ENCODE peak calls at places on chromosome 10, in seven cellular contexts. One of them, this sample, is unnamed.

GRCh38 chr10:7789390-7789789 is 1.4 kb downstream of the ATP5F1C start:
- DNase-seq in endothelial cell: no peak
- DNase-seq in HFF-Myc: no peak
- DNase-seq in NCI-H1417 treated with DMSO at 0.1 percent for 48 hours: no peak
- DNase-seq in fibroblast of the aortic adventitia: peak; percentile 40
- DNase-seq in effector CD4-positive, alpha-beta T cell: no peak
- DNase-seq in KBM-7: no peak
- DNase-seq in this sample: no peak

GRCh38 chr10:88952647-88953111 is at the start of gene ACTA2:
- DNase-seq in KBM-7: no peak
- DNase-seq in NCI-H1417 treated with DMSO at 0.1 percent for 48 hours: no peak
- DNase-seq in HFF-Myc: no peak
- DNase-seq in effector CD4-positive, alpha-beta T cell: no peak
- DNase-seq in endothelial cell: no peak
- DNase-seq in fibroblast of the aortic adventitia: peak; percentile 46
- DNase-seq in this sample: no peak

GRCh38 chr10:118808601-118809371 is 54.0 kb upstream of the CACUL1 start:
- DNase-seq in fibroblast of the aortic adventitia: no peak
- DNase-seq in KBM-7: no peak
- DNase-seq in HFF-Myc: no peak
- DNase-seq in endothelial cell: no peak
- DNase-seq in effector CD4-positive, alpha-beta T cell: no peak
- DNase-seq in NCI-H1417 treated with DMSO at 0.1 percent for 48 hours: no peak
- DNase-seq in this sample: no peak

GRCh38 chr10:95423327-95424005 is 132.7 kb upstream of the PDLIM1 start:
- DNase-seq in HFF-Myc: no peak
- DNase-seq in effector CD4-positive, alpha-beta T cell: no peak
- DNase-seq in NCI-H1417 treated with DMSO at 0.1 percent for 48 hours: no peak
- DNase-seq in endothelial cell: no peak
- DNase-seq in fibroblast of the aortic adventitia: no peak
- DNase-seq in KBM-7: no peak
- DNase-seq in this sample: no peak

GRCh38 chr10:15784662-15785300 is 65.1 kb upstream of the ITGA8 start:
- DNase-seq in fibroblast of the aortic adventitia: no peak
- DNase-seq in KBM-7: no peak
- DNase-seq in effector CD4-positive, alpha-beta T cell: no peak
- DNase-seq in NCI-H1417 treated with DMSO at 0.1 percent for 48 hours: no peak
- DNase-seq in endothelial cell: no peak
- DNase-seq in HFF-Myc: no peak
- DNase-seq in this sample: no peak

GRCh38 chr10:71970331-71970730 is 6.1 kb downstream of the CHST3 start:
- DNase-seq in KBM-7: peak; percentile 25
- DNase-seq in endothelial cell: peak; percentile 53
- DNase-seq in HFF-Myc: no peak
- DNase-seq in effector CD4-positive, alpha-beta T cell: no peak
- DNase-seq in NCI-H1417 treated with DMSO at 0.1 percent for 48 hours: no peak
- DNase-seq in fibroblast of the aortic adventitia: no peak
- DNase-seq in this sample: no peak

GRCh38 chr10:106320078-106320477 is 844.4 kb downstream of the SORCS1 start:
- DNase-seq in effector CD4-positive, alpha-beta T cell: no peak
- DNase-seq in KBM-7: no peak
- DNase-seq in HFF-Myc: no peak
- DNase-seq in endothelial cell: no peak
- DNase-seq in NCI-H1417 treated with DMSO at 0.1 percent for 48 hours: no peak
- DNase-seq in fibroblast of the aortic adventitia: no peak
- DNase-seq in this sample: no peak

GRCh38 chr10:119090968-119091367 is 10.4 kb upstream of the EIF3A start:
- DNase-seq in endothelial cell: no peak
- DNase-seq in NCI-H1417 treated with DMSO at 0.1 percent for 48 hours: no peak
- DNase-seq in KBM-7: no peak
- DNase-seq in fibroblast of the aortic adventitia: peak; percentile 92
- DNase-seq in effector CD4-positive, alpha-beta T cell: peak; percentile 50
- DNase-seq in HFF-Myc: peak; percentile 70
- DNase-seq in this sample: no peak

GRCh38 chr10:26486985-26487850 is 49.1 kb downstream of the APBB1IP start:
- DNase-seq in HFF-Myc: peak; percentile 61
- DNase-seq in KBM-7: no peak
- DNase-seq in effector CD4-positive, alpha-beta T cell: peak; percentile 72
- DNase-seq in NCI-H1417 treated with DMSO at 0.1 percent for 48 hours: no peak
- DNase-seq in endothelial cell: no peak
- DNase-seq in fibroblast of the aortic adventitia: peak; percentile 99
- DNase-seq in this sample: no peak

GRCh38 chr10:387949-388660 is 252.8 kb downstream of the ZMYND11 start:
- DNase-seq in NCI-H1417 treated with DMSO at 0.1 percent for 48 hours: no peak
- DNase-seq in endothelial cell: no peak
- DNase-seq in fibroblast of the aortic adventitia: no peak
- DNase-seq in KBM-7: peak; percentile 40
- DNase-seq in HFF-Myc: no peak
- DNase-seq in effector CD4-positive, alpha-beta T cell: no peak
- DNase-seq in this sample: no peak

GRCh38 chr10:44306147-44306710 is 78.7 kb downstream of the CXCL12 start:
- DNase-seq in KBM-7: no peak
- DNase-seq in HFF-Myc: no peak
- DNase-seq in NCI-H1417 treated with DMSO at 0.1 percent for 48 hours: no peak
- DNase-seq in fibroblast of the aortic adventitia: peak; percentile 83
- DNase-seq in effector CD4-positive, alpha-beta T cell: no peak
- DNase-seq in endothelial cell: no peak
- DNase-seq in this sample: no peak

GRCh38 chr10:110488124-110488681 is 9.5 kb upstream of the DUSP5 start:
- DNase-seq in HFF-Myc: no peak
- DNase-seq in effector CD4-positive, alpha-beta T cell: no peak
- DNase-seq in NCI-H1417 treated with DMSO at 0.1 percent for 48 hours: no peak
- DNase-seq in fibroblast of the aortic adventitia: peak; percentile 29
- DNase-seq in KBM-7: no peak
- DNase-seq in endothelial cell: no peak
- DNase-seq in this sample: no peak

GRCh38 chr10:24469993-24470392 is 253.7 kb downstream of the ARHGAP21 start:
- DNase-seq in endothelial cell: no peak
- DNase-seq in NCI-H1417 treated with DMSO at 0.1 percent for 48 hours: no peak
- DNase-seq in effector CD4-positive, alpha-beta T cell: no peak
- DNase-seq in KBM-7: no peak
- DNase-seq in HFF-Myc: no peak
- DNase-seq in fibroblast of the aortic adventitia: no peak
- DNase-seq in this sample: no peak

GRCh38 chr10:6229290-6229689 is 26.6 kb downstream of the PFKFB3 start:
- DNase-seq in HFF-Myc: no peak
- DNase-seq in KBM-7: no peak
- DNase-seq in NCI-H1417 treated with DMSO at 0.1 percent for 48 hours: no peak
- DNase-seq in fibroblast of the aortic adventitia: no peak
- DNase-seq in endothelial cell: no peak
- DNase-seq in effector CD4-positive, alpha-beta T cell: no peak
- DNase-seq in this sample: no peak

GRCh38 chr10:117796394-117796793 is 250.3 kb downstream of the RAB11FIP2 start:
- DNase-seq in endothelial cell: no peak
- DNase-seq in HFF-Myc: peak; percentile 81
- DNase-seq in KBM-7: no peak
- DNase-seq in NCI-H1417 treated with DMSO at 0.1 percent for 48 hours: no peak
- DNase-seq in fibroblast of the aortic adventitia: no peak
- DNase-seq in effector CD4-positive, alpha-beta T cell: no peak
- DNase-seq in this sample: no peak

GRCh38 chr10:16545126-16545736 is 23.6 kb upstream of the C1QL3 start:
- DNase-seq in HFF-Myc: peak; percentile 30
- DNase-seq in NCI-H1417 treated with DMSO at 0.1 percent for 48 hours: no peak
- DNase-seq in endothelial cell: no peak
- DNase-seq in KBM-7: peak; percentile 58
- DNase-seq in effector CD4-positive, alpha-beta T cell: no peak
- DNase-seq in fibroblast of the aortic adventitia: peak; percentile 56
- DNase-seq in this sample: no peak

GRCh38 chr10:63267414-63268138 is 134.4 kb downstream of the NRBF2 start:
- DNase-seq in effector CD4-positive, alpha-beta T cell: no peak
- DNase-seq in KBM-7: peak; percentile 68
- DNase-seq in NCI-H1417 treated with DMSO at 0.1 percent for 48 hours: no peak
- DNase-seq in fibroblast of the aortic adventitia: peak; percentile 88
- DNase-seq in HFF-Myc: peak; percentile 70
- DNase-seq in endothelial cell: no peak
- DNase-seq in this sample: no peak

GRCh38 chr10:34507217-34507616 is 307.9 kb downstream of the PARD3 start:
- DNase-seq in KBM-7: no peak
- DNase-seq in NCI-H1417 treated with DMSO at 0.1 percent for 48 hours: peak; percentile 95
- DNase-seq in fibroblast of the aortic adventitia: no peak
- DNase-seq in HFF-Myc: no peak
- DNase-seq in endothelial cell: no peak
- DNase-seq in effector CD4-positive, alpha-beta T cell: no peak
- DNase-seq in this sample: no peak

GRCh38 chr10:59580257-59580863 is 129.3 kb downstream of the SLC16A9 start:
- DNase-seq in fibroblast of the aortic adventitia: peak; percentile 81
- DNase-seq in endothelial cell: no peak
- DNase-seq in NCI-H1417 treated with DMSO at 0.1 percent for 48 hours: no peak
- DNase-seq in KBM-7: no peak
- DNase-seq in HFF-Myc: no peak
- DNase-seq in effector CD4-positive, alpha-beta T cell: no peak
- DNase-seq in this sample: peak; percentile 17

GRCh38 chr10:22053048-22053447 is 49.5 kb upstream of the DNAJC1 start:
- DNase-seq in HFF-Myc: no peak
- DNase-seq in NCI-H1417 treated with DMSO at 0.1 percent for 48 hours: no peak
- DNase-seq in effector CD4-positive, alpha-beta T cell: no peak
- DNase-seq in KBM-7: no peak
- DNase-seq in fibroblast of the aortic adventitia: no peak
- DNase-seq in endothelial cell: no peak
- DNase-seq in this sample: no peak

GRCh38 chr10:114384181-114384580 is 20.1 kb downstream of the AFAP1L2 start:
- DNase-seq in fibroblast of the aortic adventitia: no peak
- DNase-seq in endothelial cell: no peak
- DNase-seq in KBM-7: no peak
- DNase-seq in HFF-Myc: no peak
- DNase-seq in effector CD4-positive, alpha-beta T cell: no peak
- DNase-seq in NCI-H1417 treated with DMSO at 0.1 percent for 48 hours: no peak
- DNase-seq in this sample: no peak

GRCh38 chr10:92068900-92069299 is 145.3 kb downstream of the BTAF1 start:
- DNase-seq in fibroblast of the aortic adventitia: peak; percentile 16
- DNase-seq in NCI-H1417 treated with DMSO at 0.1 percent for 48 hours: no peak
- DNase-seq in effector CD4-positive, alpha-beta T cell: no peak
- DNase-seq in endothelial cell: no peak
- DNase-seq in HFF-Myc: no peak
- DNase-seq in KBM-7: no peak
- DNase-seq in this sample: no peak

GRCh38 chr10:89032141-89032814 is 41.7 kb downstream of the FAS start:
- DNase-seq in fibroblast of the aortic adventitia: peak; percentile 80
- DNase-seq in endothelial cell: no peak
- DNase-seq in NCI-H1417 treated with DMSO at 0.1 percent for 48 hours: no peak
- DNase-seq in HFF-Myc: no peak
- DNase-seq in effector CD4-positive, alpha-beta T cell: no peak
- DNase-seq in KBM-7: peak; percentile 47
- DNase-seq in this sample: no peak

GRCh38 chr10:88781206-88781605 is 21.3 kb upstream of the LIPM start:
- DNase-seq in fibroblast of the aortic adventitia: no peak
- DNase-seq in NCI-H1417 treated with DMSO at 0.1 percent for 48 hours: no peak
- DNase-seq in HFF-Myc: no peak
- DNase-seq in KBM-7: no peak
- DNase-seq in endothelial cell: no peak
- DNase-seq in effector CD4-positive, alpha-beta T cell: no peak
- DNase-seq in this sample: no peak

GRCh38 chr10:78597791-78598555 is 470.8 kb upstream of the ZMIZ1 start:
- DNase-seq in fibroblast of the aortic adventitia: no peak
- DNase-seq in effector CD4-positive, alpha-beta T cell: no peak
- DNase-seq in HFF-Myc: no peak
- DNase-seq in NCI-H1417 treated with DMSO at 0.1 percent for 48 hours: no peak
- DNase-seq in KBM-7: no peak
- DNase-seq in endothelial cell: no peak
- DNase-seq in this sample: no peak

GRCh38 chr10:47058961-47059391 is 147.7 kb downstream of the PTPN20 start:
- DNase-seq in fibroblast of the aortic adventitia: no peak
- DNase-seq in effector CD4-positive, alpha-beta T cell: no peak
- DNase-seq in NCI-H1417 treated with DMSO at 0.1 percent for 48 hours: no peak
- DNase-seq in endothelial cell: no peak
- DNase-seq in KBM-7: no peak
- DNase-seq in HFF-Myc: peak; percentile 6
- DNase-seq in this sample: no peak

GRCh38 chr10:63627881-63628296 is 106.7 kb downstream of the REEP3 start:
- DNase-seq in NCI-H1417 treated with DMSO at 0.1 percent for 48 hours: no peak
- DNase-seq in fibroblast of the aortic adventitia: no peak
- DNase-seq in endothelial cell: no peak
- DNase-seq in effector CD4-positive, alpha-beta T cell: no peak
- DNase-seq in KBM-7: peak; percentile 79
- DNase-seq in HFF-Myc: peak; percentile 39
- DNase-seq in this sample: no peak

GRCh38 chr10:132696728-132697567 is 89.0 kb downstream of the NKX6-2 start:
- DNase-seq in NCI-H1417 treated with DMSO at 0.1 percent for 48 hours: no peak
- DNase-seq in effector CD4-positive, alpha-beta T cell: no peak
- DNase-seq in endothelial cell: no peak
- DNase-seq in fibroblast of the aortic adventitia: no peak
- DNase-seq in HFF-Myc: no peak
- DNase-seq in KBM-7: no peak
- DNase-seq in this sample: no peak

GRCh38 chr10:71337219-71337625 is 18.2 kb downstream of the SLC29A3 start:
- DNase-seq in endothelial cell: no peak
- DNase-seq in HFF-Myc: no peak
- DNase-seq in effector CD4-positive, alpha-beta T cell: no peak
- DNase-seq in KBM-7: no peak
- DNase-seq in fibroblast of the aortic adventitia: no peak
- DNase-seq in NCI-H1417 treated with DMSO at 0.1 percent for 48 hours: no peak
- DNase-seq in this sample: no peak

GRCh38 chr10:43211030-43211429 is 55.8 kb downstream of the RASGEF1A start:
- DNase-seq in HFF-Myc: no peak
- DNase-seq in effector CD4-positive, alpha-beta T cell: no peak
- DNase-seq in endothelial cell: no peak
- DNase-seq in KBM-7: no peak
- DNase-seq in NCI-H1417 treated with DMSO at 0.1 percent for 48 hours: no peak
- DNase-seq in fibroblast of the aortic adventitia: no peak
- DNase-seq in this sample: no peak

GRCh38 chr10:14553434-14553833 is 221.3 kb downstream of the FAM107B start:
- DNase-seq in fibroblast of the aortic adventitia: peak; percentile 61
- DNase-seq in endothelial cell: no peak
- DNase-seq in HFF-Myc: no peak
- DNase-seq in NCI-H1417 treated with DMSO at 0.1 percent for 48 hours: no peak
- DNase-seq in effector CD4-positive, alpha-beta T cell: no peak
- DNase-seq in KBM-7: peak; percentile 63
- DNase-seq in this sample: no peak

GRCh38 chr10:131703527-131703926 is 197.3 kb upstream of the PPP2R2D start:
- DNase-seq in fibroblast of the aortic adventitia: no peak
- DNase-seq in NCI-H1417 treated with DMSO at 0.1 percent for 48 hours: no peak
- DNase-seq in effector CD4-positive, alpha-beta T cell: no peak
- DNase-seq in HFF-Myc: no peak
- DNase-seq in endothelial cell: no peak
- DNase-seq in KBM-7: no peak
- DNase-seq in this sample: no peak

GRCh38 chr10:44995914-44996633 is 4.6 kb upstream of the ZNF22 start:
- DNase-seq in KBM-7: peak; percentile 45
- DNase-seq in endothelial cell: no peak
- DNase-seq in effector CD4-positive, alpha-beta T cell: no peak
- DNase-seq in HFF-Myc: no peak
- DNase-seq in NCI-H1417 treated with DMSO at 0.1 percent for 48 hours: no peak
- DNase-seq in fibroblast of the aortic adventitia: peak; percentile 84
- DNase-seq in this sample: no peak

GRCh38 chr10:21625623-21626229 is 91.7 kb downstream of the MLLT10 start:
- DNase-seq in fibroblast of the aortic adventitia: no peak
- DNase-seq in KBM-7: no peak
- DNase-seq in effector CD4-positive, alpha-beta T cell: no peak
- DNase-seq in HFF-Myc: no peak
- DNase-seq in endothelial cell: no peak
- DNase-seq in NCI-H1417 treated with DMSO at 0.1 percent for 48 hours: no peak
- DNase-seq in this sample: no peak

GRCh38 chr10:104406715-104407517 is 53.3 kb downstream of the CFAP58 start:
- DNase-seq in effector CD4-positive, alpha-beta T cell: no peak
- DNase-seq in HFF-Myc: peak; percentile 14
- DNase-seq in NCI-H1417 treated with DMSO at 0.1 percent for 48 hours: no peak
- DNase-seq in endothelial cell: no peak
- DNase-seq in fibroblast of the aortic adventitia: peak; percentile 77
- DNase-seq in KBM-7: peak; percentile 12
- DNase-seq in this sample: no peak

GRCh38 chr10:132623996-132624846 is 86.6 kb downstream of the INPP5A start:
- DNase-seq in endothelial cell: no peak
- DNase-seq in fibroblast of the aortic adventitia: no peak
- DNase-seq in KBM-7: no peak
- DNase-seq in effector CD4-positive, alpha-beta T cell: no peak
- DNase-seq in HFF-Myc: no peak
- DNase-seq in NCI-H1417 treated with DMSO at 0.1 percent for 48 hours: no peak
- DNase-seq in this sample: no peak

This sample was measured in D721Med.